ENCODE peak calls at places on chromosomes 5 and 9, in six cellular contexts. C, Q, O, H, E and P are unnamed samples.

GRCh38 chr9:37650873-37651768 is at the start of gene FRMPD1:
- DNase-seq in O (peak), Q (peak), H (peak), E (peak), C (peak), P (peak)

GRCh38 chr9:114501786-114502682 is 3.2 kb downstream of the WHRN start:
- DNase-seq in O (no peak), H (peak), Q (no peak), C (no peak), E (peak), P (no peak)

GRCh38 chr5:148381906-148382305 is 1.9 kb upstream of the FBXO38 start:
- DNase-seq in E (no peak), O (no peak), C (no peak), Q (no peak), H (peak), P (no peak)

GRCh38 chr9:122370869-122371467 is at the start of gene PTGS1:
- DNase-seq in Q (peak), E (peak), O (no peak), H (peak), C (no peak), P (no peak)

GRCh38 chr9:72322259-72322658 is 42.7 kb downstream of the ZFAND5 start:
- DNase-seq in Q (no peak), H (peak), C (no peak), E (no peak), O (no peak), P (no peak)

GRCh38 chr9:89978185-89978584 is 373.4 kb downstream of the GADD45G start:
- DNase-seq in C (no peak), E (peak), Q (no peak), O (no peak), H (peak), P (no peak)

GRCh38 chr9:113711251-113711650 is 164.9 kb upstream of the ZNF618 start:
- DNase-seq in H (no peak), Q (no peak), E (peak), C (no peak), O (no peak), P (no peak)

GRCh38 chr5:151464101-151464500 is 16.7 kb downstream of the SLC36A1 start:
- DNase-seq in Q (no peak), C (no peak), H (no peak), O (no peak), E (no peak), P (no peak)

GRCh38 chr9:115132648-115133047 is 14.7 kb upstream of the TNC start:
- DNase-seq in C (no peak), E (no peak), H (no peak), Q (peak), O (no peak), P (no peak)

GRCh38 chr5:58127486-58128220 is 332.2 kb downstream of the PLK2 start:
- DNase-seq in Q (no peak), H (peak), E (no peak), O (peak), C (no peak), P (no peak)

GRCh38 chr5:115873392-115873791 is 31.7 kb downstream of the AP3S1 start:
- DNase-seq in O (no peak), E (no peak), H (peak), C (no peak), Q (no peak), P (no peak)

GRCh38 chr9:124454791-124455443 is 4.7 kb downstream of the ADGRD2 start:
- DNase-seq in H (no peak), C (no peak), E (no peak), Q (no peak), O (no peak), P (no peak)

GRCh38 chr5:158958048-158958994 is 141.4 kb downstream of the EBF1 start:
- DNase-seq in C (no peak), H (no peak), Q (no peak), O (no peak), E (peak), P (no peak)

GRCh38 chr5:95238560-95239325 is 46.2 kb downstream of the MCTP1 start:
- DNase-seq in O (no peak), H (peak), C (no peak), E (no peak), Q (peak), P (no peak)

GRCh38 chr5:35835796-35836742 is 20.6 kb upstream of the IL7R start:
- DNase-seq in Q (no peak), E (no peak), H (no peak), O (no peak), C (no peak), P (no peak)

GRCh38 chr9:116686693-116687073 is 422 bp upstream of the TRIM32 start:
- DNase-seq in C (no peak), H (no peak), Q (no peak), E (no peak), O (no peak), P (no peak)

GRCh38 chr9:106286249-106286648 is 576.7 kb upstream of the ZNF462 start:
- DNase-seq in Q (peak), H (peak), O (no peak), E (peak), C (no peak), P (no peak)

GRCh38 chr5:94870496-94871214 is 252.2 kb downstream of the SLF1 start:
- DNase-seq in Q (no peak), H (no peak), E (peak), O (no peak), C (no peak), P (no peak)

GRCh38 chr5:1477341-1477740 is 32.1 kb upstream of the SLC6A3 start:
- DNase-seq in H (no peak), O (no peak), Q (peak), E (no peak), C (no peak), P (peak)

GRCh38 chr5:139494832-139495231 is 12.3 kb upstream of the STING1 start:
- DNase-seq in Q (no peak), C (no peak), H (peak), O (no peak), E (no peak), P (no peak)

GRCh38 chr9:88660611-88661010 is 125.6 kb downstream of the NXNL2 start:
- DNase-seq in C (no peak), Q (peak), O (no peak), E (peak), H (peak), P (no peak)

GRCh38 chr5:142388696-142389095 is 63.9 kb upstream of the SPRY4 start:
- DNase-seq in H (peak), Q (peak), O (no peak), E (no peak), C (no peak), P (no peak)

GRCh38 chr9:134391319-134392231 is 65.3 kb downstream of the RXRA start:
- DNase-seq in E (no peak), C (peak), H (no peak), O (no peak), Q (no peak), P (peak)

DNA sequence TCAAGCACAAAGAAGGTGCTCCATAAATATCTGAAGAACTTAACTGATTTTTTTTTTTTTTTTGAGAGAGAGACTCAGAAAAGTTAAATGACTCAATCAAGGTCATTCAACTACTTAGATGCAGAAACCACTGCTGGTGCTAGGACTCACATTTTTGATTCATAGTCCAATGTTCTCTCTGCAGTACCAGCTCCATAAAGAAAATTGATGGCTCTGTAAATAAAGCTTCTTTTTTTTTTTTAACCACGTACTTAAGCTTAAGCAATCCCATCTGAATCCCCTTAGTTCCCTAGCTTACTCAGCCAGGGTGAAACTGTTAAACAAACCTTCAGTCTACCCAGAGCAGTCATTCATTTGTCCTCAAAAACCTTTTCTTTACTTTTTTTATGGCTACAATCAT is 657.0 kb upstream of the WWC1 start:
- DNase-seq in E (no peak), H (peak), Q (no peak), C (no peak), O (no peak), P (no peak)
- H3K4me3 ChIP-seq in E (no peak), H (no peak), Q (no peak), C (no peak), O (no peak), P (no peak)

GRCh38 chr5:14265574-14265973 is 122.4 kb downstream of the TRIO start:
- DNase-seq in Q (no peak), H (peak), O (no peak), E (no peak), C (no peak), P (no peak)

GRCh38 chr5:14266686-14267085 is 123.5 kb downstream of the TRIO start:
- DNase-seq in H (no peak), C (no peak), E (no peak), O (no peak), Q (peak), P (no peak)

GRCh38 chr5:14266171-14266570 is 123.0 kb downstream of the TRIO start:
- DNase-seq in Q (no peak), C (no peak), H (no peak), E (no peak), O (no peak), P (no peak)

GRCh38 chr5:14263700-14264099 is 120.6 kb downstream of the TRIO start:
- DNase-seq in H (peak), C (no peak), O (no peak), Q (no peak), E (no peak), P (no peak)

DNA sequence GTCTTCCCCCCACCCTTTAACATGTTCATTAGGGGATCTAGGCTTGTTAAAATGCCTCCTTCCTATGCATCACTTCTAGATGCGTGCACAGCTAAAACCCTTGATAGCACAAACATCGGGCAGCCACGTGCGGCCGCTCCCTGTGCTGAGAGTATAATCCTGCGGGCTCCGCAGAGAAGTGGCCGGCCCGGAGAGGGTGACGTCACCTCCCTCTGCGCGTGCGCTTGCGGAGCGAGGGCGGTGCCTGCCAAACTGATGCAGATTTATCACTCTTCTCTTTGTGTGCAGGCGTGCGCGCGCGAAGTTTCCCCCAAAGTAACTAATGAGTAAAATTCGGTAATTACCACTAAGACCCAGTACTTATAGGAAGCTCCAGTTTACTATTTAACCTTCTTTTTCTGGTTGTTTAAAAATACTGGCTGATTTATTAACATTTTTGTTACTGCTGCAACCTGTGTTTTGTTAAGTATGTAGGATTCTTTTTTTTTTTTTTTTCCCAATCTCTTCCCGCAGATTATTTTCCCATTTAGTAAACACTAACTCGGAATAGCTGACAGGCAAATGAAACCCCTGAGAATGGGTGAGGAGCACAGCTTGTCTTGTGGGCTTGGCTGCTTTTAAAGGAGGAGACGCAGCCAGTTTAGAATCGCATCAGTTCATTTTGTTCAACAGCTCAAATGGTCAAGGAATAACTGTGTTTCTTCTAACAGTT is 121.6 kb downstream of the TRIO start:
- DNase-seq in H (peak), E (peak), C (no peak), Q (peak), O (peak), P (peak)
- H3K4me3 ChIP-seq in H (no peak), E (peak), C (no peak), Q (peak), O (peak), P (no peak)

GRCh38 chr9:131282175-131282574 is 5.9 kb upstream of the FAM78A start:
- DNase-seq in C (no peak), O (no peak), E (no peak), H (no peak), Q (no peak), P (no peak)

GRCh38 chr9:131281119-131281965 is 5.0 kb upstream of the FAM78A start:
- DNase-seq in Q (no peak), H (no peak), O (no peak), C (no peak), E (no peak), P (no peak)

GRCh38 chr9:131284856-131285255 is 4.7 kb upstream of the PLPP7 start:
- DNase-seq in E (no peak), Q (no peak), O (no peak), C (no peak), H (no peak), P (no peak)

GRCh38 chr9:131280660-131281059 is 4.3 kb upstream of the FAM78A start:
- DNase-seq in E (no peak), O (no peak), Q (no peak), C (no peak), H (no peak), P (no peak)

DNA sequence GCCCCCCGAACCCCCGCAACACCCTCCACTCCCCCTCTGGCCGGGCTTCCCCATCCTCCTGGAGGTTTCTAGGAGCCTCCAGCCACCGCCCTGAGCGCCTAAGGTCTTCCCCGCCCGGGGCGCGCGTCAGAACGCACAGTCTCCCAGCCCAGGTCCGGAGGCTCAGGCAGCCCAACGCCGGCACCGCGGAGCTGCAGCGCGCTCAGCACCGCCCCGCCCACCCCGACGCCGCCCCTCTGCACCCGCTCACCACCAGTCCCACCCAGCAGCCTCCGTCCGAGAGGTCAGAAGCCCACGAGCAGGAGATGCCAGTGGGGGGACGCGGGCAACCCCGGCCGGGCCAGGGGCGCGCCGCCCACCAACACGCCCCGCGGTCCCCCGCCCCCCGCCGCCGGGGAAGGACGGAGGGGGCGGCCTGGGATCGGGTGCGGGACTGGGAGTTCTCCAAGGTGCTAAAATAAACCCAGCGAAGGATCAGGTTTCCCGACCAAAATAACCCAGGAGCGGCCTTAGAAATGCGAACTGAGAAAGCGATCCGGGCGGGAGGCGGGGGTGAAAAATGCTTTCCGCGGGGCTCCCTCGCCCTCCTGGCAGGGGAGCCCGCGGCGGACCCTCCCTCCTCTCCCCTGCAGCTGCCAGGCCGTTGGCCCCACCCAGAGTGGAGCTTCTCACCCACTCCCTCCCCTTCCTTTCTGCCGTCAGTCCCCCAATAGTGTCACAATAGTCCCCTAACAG is 6.5 kb upstream of the FAM78A start:
- DNase-seq in Q (no peak), C (no peak), E (peak), H (no peak), O (no peak), P (no peak)
- H3K4me3 ChIP-seq in Q (no peak), C (peak), E (peak), H (no peak), O (no peak), P (no peak)

GRCh38 chr9:129487658-129488483 is 133.0 kb downstream of the C9orf50 start:
- DNase-seq in Q (peak), O (peak), C (no peak), H (peak), E (peak), P (peak)
- H3K4me3 ChIP-seq in Q (no peak), O (peak), C (peak), H (peak), E (peak), P (peak)

GRCh38 chr5:137072376-137073174 is 426.6 kb downstream of the SPOCK1 start:
- DNase-seq in E (no peak), C (no peak), O (no peak), Q (no peak), H (peak), P (no peak)

GRCh38 chr5:137071941-137072340 is 427.2 kb downstream of the SPOCK1 start:
- DNase-seq in E (no peak), C (no peak), Q (no peak), H (no peak), O (no peak), P (no peak)

GRCh38 chr5:137078171-137078665 is 420.9 kb downstream of the SPOCK1 start:
- DNase-seq in C (no peak), O (no peak), E (peak), Q (no peak), H (peak), P (no peak)

GRCh38 chr5:137073192-137073591 is 425.9 kb downstream of the SPOCK1 start:
- DNase-seq in E (no peak), O (no peak), H (peak), C (no peak), Q (no peak), P (no peak)

DNA sequence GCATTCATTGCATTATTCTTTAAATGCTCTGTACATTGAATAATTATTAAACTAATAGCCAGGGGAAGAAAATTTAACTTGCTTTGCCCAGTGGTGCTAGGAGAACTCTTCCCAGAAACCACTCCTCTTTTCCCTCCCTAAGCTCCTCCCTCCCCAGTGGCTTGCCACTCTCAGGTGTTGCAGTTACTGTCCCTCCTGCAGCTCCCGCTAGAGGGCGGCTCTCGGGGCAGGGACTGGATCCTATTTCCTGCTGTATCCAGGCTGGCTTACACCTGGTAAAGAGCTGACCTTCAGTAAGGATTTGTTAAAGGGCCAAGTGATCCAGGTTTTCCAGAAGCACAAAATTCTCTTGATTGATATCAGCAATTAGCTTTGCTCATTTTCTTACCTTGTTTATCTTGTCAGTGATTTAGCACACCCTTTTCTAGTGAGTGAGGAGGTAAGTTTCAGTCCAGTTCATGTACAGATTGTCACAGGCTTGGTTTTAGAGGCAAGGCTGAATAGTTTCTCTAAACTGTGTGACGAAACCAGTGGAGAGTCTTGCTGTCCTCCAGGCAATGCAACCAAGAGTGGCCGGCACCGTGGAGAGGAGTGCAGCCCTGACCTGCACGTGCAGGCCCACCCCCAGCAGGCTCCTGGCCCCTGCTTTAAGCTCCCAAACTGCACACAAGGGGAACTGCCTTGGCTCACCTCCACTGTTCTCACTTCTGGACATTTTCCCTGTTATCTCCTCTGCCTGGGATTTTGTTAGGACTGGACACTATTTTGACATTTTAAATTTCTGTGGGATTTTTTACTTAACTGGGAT is 423.8 kb downstream of the SPOCK1 start:
- DNase-seq in Q (peak), E (peak), O (peak), C (no peak), H (peak), P (no peak)
- H3K4me3 ChIP-seq in Q (no peak), E (no peak), O (no peak), C (no peak), H (no peak), P (no peak)

DNA sequence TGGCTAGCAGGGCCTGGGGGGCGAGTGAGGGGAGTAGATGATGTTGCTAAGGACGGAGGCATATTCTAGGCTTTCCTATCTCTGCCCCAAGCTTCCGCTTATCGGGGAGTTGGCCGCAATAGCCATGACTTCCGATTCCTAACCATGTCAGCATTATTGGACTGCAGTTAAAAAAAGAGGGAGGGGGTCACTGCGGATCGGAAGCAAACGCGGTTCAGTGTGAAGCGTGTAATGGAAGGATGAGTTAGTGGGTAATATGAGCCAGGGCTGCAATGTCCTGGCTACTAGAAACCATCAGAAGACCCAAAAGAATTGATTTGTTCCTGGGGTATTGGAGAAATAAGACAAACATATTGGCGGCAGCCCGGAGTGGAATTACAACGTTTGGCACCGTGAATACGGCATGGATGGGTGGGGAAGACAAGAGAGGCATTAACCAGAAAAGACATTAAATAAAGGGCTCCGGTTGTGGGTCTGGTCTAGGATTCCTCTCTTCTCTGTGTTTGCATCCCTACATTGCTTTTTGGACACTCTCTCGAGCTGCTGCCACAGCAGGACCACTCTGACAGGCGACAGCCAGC is 138.8 kb upstream of the PALM2AKAP2 start:
- DNase-seq in H (no peak), E (no peak), Q (peak), O (no peak), C (no peak), P (no peak)
- H3K4me3 ChIP-seq in H (peak), E (peak), Q (no peak), O (peak), C (no peak), P (no peak)

GRCh38 chr9:125633116-125633743 is 73.8 kb downstream of the MAPKAP1 start:
- DNase-seq in E (no peak), H (no peak), O (no peak), Q (peak), C (no peak), P (no peak)

GRCh38 chr9:125631391-125632085 is 75.5 kb downstream of the MAPKAP1 start:
- DNase-seq in Q (peak), E (no peak), H (peak), O (no peak), C (no peak), P (no peak)

GRCh38 chr9:125630436-125630835 is 76.6 kb downstream of the MAPKAP1 start:
- DNase-seq in Q (no peak), C (no peak), H (peak), E (no peak), O (no peak), P (no peak)

GRCh38 chr9:125634040-125634717 is 72.8 kb downstream of the MAPKAP1 start:
- DNase-seq in Q (peak), H (peak), E (no peak), C (no peak), O (no peak), P (no peak)

GRCh38 chr9:125632321-125633115 is 74.5 kb downstream of the MAPKAP1 start:
- DNase-seq in E (no peak), C (no peak), O (no peak), Q (peak), H (peak), P (no peak)
- H3K4me3 ChIP-seq in E (peak), C (no peak), O (no peak), Q (peak), H (no peak), P (no peak)

GRCh38 chr9:126514037-126514821 is 99.5 kb upstream of the LMX1B start:
- DNase-seq in Q (peak), C (peak), H (no peak), O (peak), E (peak), P (peak)
- H3K4me3 ChIP-seq in Q (no peak), C (no peak), H (no peak), O (no peak), E (no peak), P (no peak)

GRCh38 chr9:78103971-78104433 is 72.4 kb upstream of the GNAQ start:
- DNase-seq in O (no peak), E (no peak), H (no peak), C (no peak), Q (peak), P (peak)
- H3K4me3 ChIP-seq in O (no peak), E (no peak), H (no peak), C (no peak), Q (peak), P (no peak)